ENCODE peak calls at places on chromosome 14, in four cellular contexts. G, Y, H and T are unnamed samples.

GRCh38 chr14:59265808-59266207 is 77.3 kb downstream of the DAAM1 start:
- DNase-seq in G (no peak), Y (peak; percentile 47), H (no peak), T (no peak)

GRCh38 chr14:52730708-52731111 is 744 bp downstream of the STYX start:
- DNase-seq in G (no peak), Y (peak; percentile 64), H (no peak), T (no peak)

GRCh38 chr14:101622251-101623076 is 61.2 kb downstream of the DIO3 start:
- DNase-seq in G (no peak), Y (no peak), H (no peak), T (no peak)

GRCh38 chr14:25050494-25051170 is 685 bp upstream of the STXBP6 start:
- DNase-seq in G (no peak), Y (peak; percentile 92), H (no peak), T (no peak)

GRCh38 chr14:22379727-22380126 is 209.3 kb downstream of the DAD1 start:
- DNase-seq in G (no peak), Y (peak; percentile 60), H (no peak), T (no peak)

GRCh38 chr14:23693252-23693775 is 57.1 kb downstream of the DHRS2 start:
- DNase-seq in G (no peak), Y (no peak), H (no peak), T (no peak)

GRCh38 chr14:35682802-35683201 is 126.3 kb downstream of the RALGAPA1 start:
- DNase-seq in G (no peak), Y (no peak), H (no peak), T (no peak)

GRCh38 chr14:52068741-52069616 is at the start of gene NID2:
- DNase-seq in G (peak; percentile 90), Y (peak; percentile 97), H (peak; percentile 90), T (peak; percentile 31)

GRCh38 chr14:102795060-102795925 is 18.0 kb downstream of the TRAF3 start:
- DNase-seq in G (no peak), Y (peak; percentile 93), H (no peak), T (peak; percentile 56)
- H3K27ac ChIP-seq in G (no peak overlapping the region), Y (peak overlapping the region; percentile 84), H (peak overlapping the region; percentile 56), T (peak overlapping the region; percentile 22)

GRCh38 chr14:92160619-92161018 is 38.9 kb downstream of the CPSF2 start:
- DNase-seq in G (no peak), Y (peak; percentile 93), H (no peak), T (no peak)

GRCh38 chr14:92161521-92161920 is 39.8 kb downstream of the CPSF2 start:
- DNase-seq in G (no peak), Y (no peak), H (no peak), T (no peak)

GRCh38 chr14:92164958-92165357 is 43.2 kb downstream of the CPSF2 start:
- DNase-seq in G (no peak), Y (no peak), H (no peak), T (no peak)
- H3K36me3 ChIP-seq in G (peaks cover 85% of the 10 kb centered on the region), Y (peaks cover 47% of the 10 kb centered on the region), H (peaks cover 56% of the 10 kb centered on the region), T (peaks cover 22% of the 10 kb centered on the region)

DNA sequence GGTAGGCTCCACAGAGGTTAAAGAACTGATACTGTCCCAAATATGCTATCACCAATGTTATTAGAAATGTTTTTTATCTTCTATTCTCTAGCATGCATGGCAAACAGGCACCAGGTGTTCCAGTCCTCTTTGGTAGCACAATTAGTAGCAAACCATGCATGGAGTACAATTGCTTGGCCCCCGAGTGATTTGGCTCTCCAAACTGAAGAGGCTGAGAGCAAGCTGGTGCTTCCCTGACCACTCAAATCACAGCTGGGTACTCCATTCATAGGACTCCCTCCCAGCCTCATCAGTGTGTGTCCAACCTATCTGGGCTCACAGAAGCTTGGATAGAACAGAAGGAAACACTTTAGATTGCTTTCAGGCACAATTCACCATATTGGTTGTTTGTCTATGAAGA is 93.4 kb downstream of the DIO2 start:
- DNase-seq in G (no peak), Y (no peak), H (no peak), T (no peak)
- H3K4me1 ChIP-seq in G (no peaks in the 10 kb centered on the region), Y (no peaks in the 10 kb centered on the region), H (no peaks in the 10 kb centered on the region), T (no peaks in the 10 kb centered on the region)

DNA sequence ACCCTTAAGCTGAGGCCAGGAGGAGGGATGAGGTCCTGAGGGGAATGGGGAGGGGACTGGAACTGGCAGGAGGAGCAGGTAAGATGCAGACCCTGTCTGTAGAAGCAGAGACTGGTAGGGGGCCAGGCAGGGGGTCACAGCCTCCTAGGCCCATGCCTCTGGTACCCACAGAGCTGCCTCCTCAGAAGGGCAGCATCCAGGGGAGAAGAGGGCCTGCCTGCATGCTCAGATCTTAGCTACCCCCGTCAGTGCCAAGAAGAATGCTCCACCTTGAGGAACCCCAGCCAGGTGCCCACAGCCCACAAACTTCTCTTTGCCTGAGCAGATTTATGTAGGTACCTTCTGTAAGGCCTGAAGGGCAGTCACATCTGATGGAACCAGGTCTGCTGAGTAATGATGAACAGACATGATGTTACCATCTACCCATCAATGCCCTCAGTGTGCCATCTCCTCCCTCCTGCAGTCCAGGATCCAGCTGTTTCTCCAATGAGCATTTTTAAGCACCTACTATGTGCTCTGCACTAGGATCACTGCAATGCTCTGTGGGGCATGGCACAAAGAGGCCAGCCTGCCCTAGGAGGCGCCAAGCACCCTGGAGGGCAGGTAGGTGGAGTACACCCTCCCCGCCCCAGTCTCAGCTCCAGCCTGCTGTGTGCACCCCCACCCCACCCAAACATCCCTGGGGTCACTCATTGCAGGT is 24.8 kb upstream of the ZFP36L1 start:
- DNase-seq in G (no peak), Y (no peak), H (no peak), T (no peak)
- H3K27ac ChIP-seq in G (peak overlapping the region; percentile 98), Y (no peak overlapping the region), H (peak overlapping the region; percentile 99), T (no peak overlapping the region)

GRCh38 chr14:21018286-21018685 is 6.6 kb downstream of the NDRG2 start:
- DNase-seq in G (no peak), Y (no peak), H (peak; percentile 53), T (no peak)
- H3K36me3 ChIP-seq in G (peaks cover 72% of the 10 kb centered on the region), Y (no peaks in the 10 kb centered on the region), H (peaks cover 50% of the 10 kb centered on the region), T (no peaks in the 10 kb centered on the region)

GRCh38 chr14:65333926-65334687 is 78.4 kb upstream of the FUT8 start:
- DNase-seq in G (peak; percentile 15), Y (peak; percentile 83), H (no peak), T (no peak)

GRCh38 chr14:65332141-65332871 is 80.2 kb upstream of the FUT8 start:
- DNase-seq in G (no peak), Y (peak; percentile 52), H (no peak), T (no peak)

GRCh38 chr14:65335548-65335947 is 77.0 kb upstream of the FUT8 start:
- DNase-seq in G (no peak), Y (no peak), H (no peak), T (no peak)

GRCh38 chr14:65334765-65335411 is 77.6 kb upstream of the FUT8 start:
- DNase-seq in G (no peak), Y (no peak), H (no peak), T (no peak)

GRCh38 chr14:65336191-65336591 is 76.3 kb upstream of the FUT8 start:
- DNase-seq in G (no peak), Y (peak; percentile 86), H (no peak), T (no peak)
- H3K4me1 ChIP-seq in G (peaks cover 9% of the 10 kb centered on the region), Y (peaks cover 56% of the 10 kb centered on the region), H (peaks cover 44% of the 10 kb centered on the region), T (peaks cover 9% of the 10 kb centered on the region)

DNA sequence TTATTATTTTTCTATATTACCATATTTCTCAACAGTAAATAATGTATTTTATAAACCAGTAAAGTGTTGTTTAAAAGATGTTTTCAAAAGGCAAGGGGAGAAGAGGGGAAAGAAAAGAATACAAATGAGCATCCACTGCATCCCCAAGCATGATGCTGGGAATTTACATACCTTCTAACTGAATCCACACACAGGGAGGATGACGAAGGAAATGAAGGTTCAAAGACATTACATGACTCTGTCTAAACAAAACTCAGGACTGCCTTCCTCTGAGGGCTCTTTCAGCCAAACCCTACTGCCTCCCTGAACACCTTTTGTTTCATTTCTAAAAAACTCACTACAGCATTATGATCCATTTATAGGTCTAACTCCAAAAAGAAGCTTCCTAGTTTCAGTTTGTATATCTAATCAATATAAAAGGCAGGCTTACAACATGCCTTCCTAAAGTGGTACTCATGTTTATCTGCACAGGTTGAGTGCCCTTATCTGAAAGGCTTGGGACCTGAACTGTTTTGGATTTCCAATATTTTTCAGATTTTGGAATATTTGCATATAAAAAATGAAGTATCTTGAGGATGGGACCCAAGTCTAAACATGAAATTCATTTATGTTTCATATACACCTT is 30.3 kb downstream of the DICER1 start:
- DNase-seq in G (no peak), Y (no peak), H (no peak), T (no peak)
- H3K27ac ChIP-seq in G (no peak overlapping the region), Y (no peak overlapping the region), H (no peak overlapping the region), T (no peak overlapping the region)